ENCODE peak calls at places on chromosomes 16 and 17, in five cellular contexts. One of them, this sample, is unnamed.

GRCh38 chr16:84710686-84711085 is 10.9 kb downstream of the USP10 start:
- DNase-seq in H1: no peak
- DNase-seq in HepG2: no peak
- DNase-seq in K562: no peak
- DNase-seq in HCT116: no peak
- DNase-seq in this sample: no peak

GRCh38 chr16:78761427-78761826 is 662.0 kb downstream of the WWOX start:
- DNase-seq in HepG2: no peak
- DNase-seq in HCT116: no peak
- DNase-seq in H1: no peak
- DNase-seq in K562: no peak
- DNase-seq in this sample: no peak

GRCh38 chr17:78970834-78971763 is 8.6 kb downstream of the LGALS3BP start:
- DNase-seq in H1: peak
- DNase-seq in K562: peak
- DNase-seq in HepG2: peak
- DNase-seq in HCT116: peak
- DNase-seq in this sample: peak

GRCh38 chr16:46555981-46556380 is 65.2 kb downstream of the SHCBP1 start:
- DNase-seq in K562: no peak
- DNase-seq in HCT116: no peak
- DNase-seq in HepG2: no peak
- DNase-seq in H1: no peak
- DNase-seq in this sample: no peak

GRCh38 chr16:70738083-70738977 is 52.5 kb upstream of the MTSS2 start:
- DNase-seq in HCT116: no peak
- DNase-seq in H1: peak
- DNase-seq in HepG2: peak
- DNase-seq in K562: peak
- DNase-seq in this sample: no peak

GRCh38 chr17:67239597-67239996 is 5.4 kb downstream of the HELZ start:
- DNase-seq in HepG2: no peak
- DNase-seq in HCT116: no peak
- DNase-seq in H1: no peak
- DNase-seq in K562: peak
- DNase-seq in this sample: no peak

GRCh38 chr16:17356243-17356933 is 114.4 kb downstream of the XYLT1 start:
- DNase-seq in K562: no peak
- DNase-seq in HepG2: no peak
- DNase-seq in HCT116: no peak
- DNase-seq in H1: no peak
- DNase-seq in this sample: no peak

GRCh38 chr17:31523862-31524730 is 132.6 kb downstream of the RAB11FIP4 start:
- DNase-seq in HepG2: no peak
- DNase-seq in K562: no peak
- DNase-seq in HCT116: no peak
- DNase-seq in H1: no peak
- DNase-seq in this sample: no peak

GRCh38 chr17:68381076-68381900 is 76.0 kb downstream of the WIPI1 start:
- DNase-seq in H1: no peak
- DNase-seq in K562: no peak
- DNase-seq in HepG2: no peak
- DNase-seq in HCT116: peak
- DNase-seq in this sample: no peak

GRCh38 chr16:17343729-17344128 is 127.0 kb downstream of the XYLT1 start:
- DNase-seq in HCT116: no peak
- DNase-seq in K562: no peak
- DNase-seq in HepG2: no peak
- DNase-seq in H1: no peak
- DNase-seq in this sample: no peak

DNA sequence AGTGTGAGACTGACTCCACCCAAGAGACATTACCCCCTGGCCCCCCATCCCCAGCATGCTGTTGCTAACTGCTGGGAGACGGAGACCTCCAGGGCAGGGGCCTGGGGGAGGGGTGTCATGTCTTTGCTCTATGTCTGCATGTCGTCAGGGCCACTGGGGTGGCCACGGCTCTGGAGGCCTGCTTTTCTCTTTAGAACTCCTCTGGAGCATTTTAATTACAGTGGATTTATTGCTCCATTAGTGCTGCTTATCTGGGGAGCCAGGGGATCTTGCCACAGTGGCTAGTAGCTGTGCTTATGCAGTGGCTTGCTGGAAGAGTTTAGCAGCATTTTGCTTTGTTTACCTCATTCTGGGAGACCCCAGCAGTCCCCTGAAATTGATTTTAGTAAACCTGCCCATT is 32.3 kb downstream of the CLEC16A start:
- DNase-seq in H1: no peak
- DNase-seq in K562: no peak
- DNase-seq in HepG2: no peak
- DNase-seq in HCT116: no peak
- DNase-seq in this sample: no peak
- TF ChIP-seq ZNF274 in H1: no peak
- TF ChIP-seq ZNF274 in K562: no peak
- TF ChIP-seq ZNF274 in HepG2: no peak
- TF ChIP-seq ZNF274 in HCT116: no peak
- TF ChIP-seq ZNF274 in this sample: no peak

DNA sequence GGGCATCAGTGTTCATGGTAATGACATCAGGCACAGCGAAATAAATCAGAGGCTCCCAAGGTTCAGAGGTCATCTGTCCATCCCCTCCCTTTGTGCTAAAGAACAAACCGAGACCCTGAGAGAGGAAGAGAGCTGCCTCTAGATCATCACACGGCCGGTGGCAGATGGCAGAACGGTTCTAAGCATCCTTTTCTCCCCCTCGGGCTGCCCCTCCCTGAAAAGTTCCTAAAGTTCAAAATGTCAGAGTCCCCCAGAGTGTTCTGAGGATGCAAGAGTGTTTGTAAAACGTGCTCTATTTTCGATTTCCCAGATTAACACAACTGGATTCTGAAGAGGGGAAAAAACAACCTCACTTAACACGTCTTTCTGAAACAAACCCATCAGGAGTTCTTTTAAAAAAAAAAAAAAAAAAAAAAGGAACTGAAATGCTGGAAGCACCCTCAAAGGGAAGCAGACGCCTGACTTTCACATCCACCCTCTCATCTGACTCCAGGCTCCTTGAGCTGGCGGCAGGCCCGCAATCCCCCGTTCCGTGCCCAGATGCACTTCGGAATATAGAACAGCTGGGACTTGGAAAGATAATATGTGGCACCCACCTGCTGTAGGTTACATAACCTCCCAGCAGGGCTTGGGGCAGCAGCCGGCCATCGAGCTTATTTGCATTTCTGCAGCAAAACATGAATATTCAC is 115.5 kb upstream of the SMURF2 start:
- DNase-seq in HCT116: no peak
- DNase-seq in H1: no peak
- DNase-seq in HepG2: no peak
- DNase-seq in K562: no peak
- DNase-seq in this sample: no peak
- H3K4me3 ChIP-seq in HCT116: no peak
- H3K4me3 ChIP-seq in H1: peak
- H3K4me3 ChIP-seq in HepG2: peak
- H3K4me3 ChIP-seq in K562: no peak
- H3K4me3 ChIP-seq in this sample: peak

GRCh38 chr17:73198201-73198929 is 5.5 kb downstream of the COG1 start:
- DNase-seq in HepG2: no peak
- DNase-seq in HCT116: no peak
- DNase-seq in H1: no peak
- DNase-seq in K562: no peak
- DNase-seq in this sample: no peak

GRCh38 chr17:73197141-73197540 is 4.3 kb downstream of the COG1 start:
- DNase-seq in HepG2: no peak
- DNase-seq in HCT116: no peak
- DNase-seq in K562: no peak
- DNase-seq in H1: no peak
- DNase-seq in this sample: no peak

GRCh38 chr17:73198930-73199260 is 6.0 kb downstream of the COG1 start:
- DNase-seq in HepG2: no peak
- DNase-seq in H1: no peak
- DNase-seq in K562: no peak
- DNase-seq in HCT116: no peak
- DNase-seq in this sample: no peak

GRCh38 chr17:73194514-73195222 is 1.8 kb downstream of the COG1 start:
- DNase-seq in K562: no peak
- DNase-seq in H1: no peak
- DNase-seq in HepG2: no peak
- DNase-seq in HCT116: no peak
- DNase-seq in this sample: no peak

DNA sequence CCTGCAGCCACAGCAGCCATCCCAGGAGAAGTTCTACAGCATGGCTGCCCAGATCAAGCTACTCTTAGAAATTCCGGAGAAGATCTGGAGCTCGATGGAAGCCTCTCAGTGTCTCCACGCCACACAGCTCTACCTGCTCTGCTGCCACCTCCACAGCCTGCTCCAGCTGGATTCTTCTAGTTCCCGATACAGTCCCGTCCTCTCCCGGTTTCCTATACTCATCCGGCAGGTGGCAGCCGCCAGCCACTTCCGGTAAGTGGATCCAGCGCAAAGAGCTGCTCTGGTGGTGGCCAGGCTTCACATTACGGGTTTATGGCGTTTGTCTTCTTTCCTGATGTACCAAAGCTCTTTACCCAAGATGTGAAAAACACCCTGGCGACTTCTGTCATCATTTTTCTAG is 3.6 kb downstream of the COG1 start:
- DNase-seq in H1: peak
- DNase-seq in HepG2: no peak
- DNase-seq in HCT116: no peak
- DNase-seq in K562: peak
- DNase-seq in this sample: no peak
- TF ChIP-seq ZNF274 in H1: no peak
- TF ChIP-seq ZNF274 in HepG2: no peak
- TF ChIP-seq ZNF274 in HCT116: no peak
- TF ChIP-seq ZNF274 in K562: no peak
- TF ChIP-seq ZNF274 in this sample: no peak

GRCh38 chr17:7235693-7236665 is 1.7 kb upstream of the DVL2 start:
- DNase-seq in HCT116: no peak
- DNase-seq in HepG2: no peak
- DNase-seq in H1: no peak
- DNase-seq in K562: peak
- DNase-seq in this sample: no peak
- H3K4me3 ChIP-seq in HCT116: no peak
- H3K4me3 ChIP-seq in HepG2: no peak
- H3K4me3 ChIP-seq in H1: no peak
- H3K4me3 ChIP-seq in K562: peak
- H3K4me3 ChIP-seq in this sample: no peak

GRCh38 chr17:39677581-39678339 is 9.5 kb downstream of the PNMT start:
- DNase-seq in H1: no peak
- DNase-seq in HepG2: no peak
- DNase-seq in K562: no peak
- DNase-seq in HCT116: no peak
- DNase-seq in this sample: no peak
- TF ChIP-seq ZNF274 in H1: no peak
- TF ChIP-seq ZNF274 in HepG2: no peak
- TF ChIP-seq ZNF274 in K562: no peak
- TF ChIP-seq ZNF274 in HCT116: no peak
- TF ChIP-seq ZNF274 in this sample: no peak

GRCh38 chr17:77286641-77287431 is 146.1 kb downstream of the SEC14L1 start:
- DNase-seq in K562: peak
- DNase-seq in HCT116: peak
- DNase-seq in HepG2: peak
- DNase-seq in H1: no peak
- DNase-seq in this sample: no peak
- H3K4me3 ChIP-seq in K562: no peak
- H3K4me3 ChIP-seq in HCT116: peak
- H3K4me3 ChIP-seq in HepG2: peak
- H3K4me3 ChIP-seq in H1: no peak
- H3K4me3 ChIP-seq in this sample: no peak

This sample was measured in NT2/D1.